ENCODE peak calls at places on chromosomes 11 and 22, in eight cellular contexts. O is T-helper 9 cell; T is hypothalamus; Z is pancreas; A is WTC11; V is activated CD4-positive, alpha-beta T cell treated with anti-CD3 and anti-CD28 coated beads for 1 hour; I is activated T-helper 1 cell treated with Interleukin-2 at 50 U/mL for 16 hours; E is NCI-H1436 treated with DMSO at 0.1 percent for 48 hours. M is an unnamed sample.

GRCh38 chr22:44734801-44735517 is 17.4 kb upstream of the ARHGAP8 start:
- DNase-seq in E (no peak), I (no peak), V (no peak), O (no peak), Z (no peak), T (no peak), A (no peak), M (no peak)

GRCh38 chr11:6681949-6682348 is 1.2 kb downstream of the MRPL17 start:
- DNase-seq in Z (no peak), T (no peak), O (no peak), V (no peak), A (no peak), E (no peak), I (no peak), M (no peak)

GRCh38 chr11:64264371-64264852 is 13.1 kb downstream of the PLCB3 start:
- DNase-seq in T (no peak), Z (no peak), O (no peak), I (no peak), A (no peak), V (no peak), E (no peak), M (no peak)

GRCh38 chr22:50713571-50714056 is 24.4 kb upstream of the ACR start:
- DNase-seq in V (no peak), O (no peak), T (peak), Z (no peak), E (no peak), A (no peak), I (no peak), M (no peak)

GRCh38 chr11:121722431-121723256 is 269.9 kb upstream of the SORL1-AS1 start:
- DNase-seq in Z (peak), T (peak), V (no peak), E (peak), I (no peak), O (no peak), A (peak), M (no peak)

GRCh38 chr11:130979386-130979972 is 63.2 kb upstream of the SNX19 start:
- DNase-seq in A (no peak), T (no peak), Z (no peak), V (no peak), I (no peak), O (no peak), E (no peak), M (no peak)

GRCh38 chr11:73972187-73972586 is 10.5 kb downstream of the UCP2 start:
- DNase-seq in V (no peak), E (no peak), O (no peak), A (no peak), T (no peak), I (no peak), Z (no peak), M (no peak)

GRCh38 chr11:93145381-93145780 is 52.4 kb downstream of the SLC36A4 start:
- DNase-seq in A (no peak), V (no peak), I (no peak), O (no peak), T (no peak), E (no peak), Z (no peak), M (no peak)

M was measured in CD8-positive, alpha-beta T cell.